ENCODE peak calls at places on chromosomes 4 and X, in six cellular contexts. Q is fibroblast of lung; Z is ovary; M is astrocyte; V is heart right ventricle; R is CD8-positive, alpha-beta T cell. W is an unnamed sample.

GRCh38 chr4:112075129-112075753 is 70.0 kb upstream of the FAM241A start:
- DNase-seq in Q (peak), R (no peak), M (peak), V (no peak), Z (no peak), W (no peak)

GRCh38 chrX:68632491-68632890 is 15.0 kb upstream of the STARD8 start:
- DNase-seq in Q (no peak), Z (no peak), V (no peak), R (no peak), M (no peak), W (no peak)

GRCh38 chr4:23966720-23967119 is 76.9 kb upstream of the PPARGC1A start:
- DNase-seq in M (no peak), Z (no peak), V (no peak), Q (no peak), R (no peak), W (no peak)

GRCh38 chrX:39852496-39852895 is 245.3 kb downstream of the BCOR start:
- DNase-seq in R (no peak), Q (no peak), M (no peak), Z (no peak), V (no peak), W (no peak)

GRCh38 chr4:829291-829690 is 3.4 kb upstream of the CPLX1 start:
- DNase-seq in V (no peak), Q (no peak), M (no peak), R (no peak), Z (no peak), W (no peak)

GRCh38 chr4:17206829-17207773 is 304.8 kb downstream of the QDPR start:
- DNase-seq in R (no peak), Z (no peak), V (no peak), Q (no peak), M (no peak), W (no peak)

GRCh38 chrX:153411255-153411987 is at the start of gene ZFP92:
- DNase-seq in Z (peak), R (peak), Q (no peak), M (no peak), V (no peak), W (peak)

GRCh38 chr4:30525662-30526061 is 194.5 kb upstream of the PCDH7 start:
- DNase-seq in Z (no peak), V (no peak), M (no peak), R (no peak), Q (no peak), W (no peak)

GRCh38 chr4:86031927-86032326 is 327.9 kb downstream of the MAPK10 start:
- DNase-seq in Z (no peak), Q (no peak), R (no peak), M (no peak), V (no peak), W (no peak)

GRCh38 chr4:144819591-144819990 is 173.6 kb downstream of the HHIP start:
- DNase-seq in V (no peak), Q (no peak), R (no peak), Z (no peak), M (no peak), W (no peak)

GRCh38 chrX:44828008-44828605 is 15.7 kb upstream of the DUSP21 start:
- DNase-seq in M (peak), V (no peak), R (no peak), Q (peak), Z (no peak), W (no peak)

GRCh38 chr4:183702492-183702891 is 43.4 kb downstream of the TRAPPC11 start:
- DNase-seq in M (no peak), Q (no peak), V (no peak), Z (no peak), R (no peak), W (no peak)

GRCh38 chr4:148204171-148204570 is 238.0 kb downstream of the NR3C2 start:
- DNase-seq in Z (no peak), R (no peak), M (no peak), V (no peak), Q (no peak), W (no peak)

GRCh38 chr4:152499322-152499721 is 36.6 kb downstream of the FBXW7 start:
- DNase-seq in M (no peak), V (no peak), Q (no peak), Z (no peak), R (no peak), W (no peak)

GRCh38 chrX:45322382-45322781 is 121.7 kb upstream of the DIPK2B start:
- DNase-seq in V (peak), Q (peak), M (peak), Z (peak), R (no peak), W (peak)

GRCh38 chrX:30607155-30607554 is 29.6 kb upstream of the TASL start:
- DNase-seq in M (no peak), V (no peak), Z (no peak), R (no peak), Q (no peak), W (no peak)

GRCh38 chrX:105117621-105118020 is 102.9 kb downstream of the TEX13A start:
- DNase-seq in M (no peak), Z (no peak), V (no peak), R (no peak), Q (no peak), W (no peak)

GRCh38 chr4:183118585-183118984 is 19.5 kb downstream of the WWC2 start:
- DNase-seq in R (no peak), Q (peak), Z (no peak), M (peak), V (no peak), W (no peak)

GRCh38 chr4:153789741-153790651 is 1.1 kb upstream of the SFRP2 start:
- DNase-seq in Q (no peak), V (no peak), Z (no peak), M (no peak), R (no peak), W (no peak)

GRCh38 chr4:20327808-20328207 is 76.1 kb downstream of the SLIT2 start:
- DNase-seq in Q (no peak), R (no peak), V (no peak), M (no peak), Z (no peak), W (no peak)

GRCh38 chrX:30627818-30628652 is 25.2 kb upstream of the GK start:
- DNase-seq in Q (no peak), Z (no peak), V (no peak), M (no peak), R (no peak), W (no peak)

GRCh38 chr4:138263438-138263837 is 21.3 kb upstream of the SLC7A11 start:
- DNase-seq in Z (no peak), V (no peak), M (peak), R (no peak), Q (peak), W (no peak)

GRCh38 chr4:109588176-109588575 is 28.1 kb downstream of the MCUB start:
- DNase-seq in Q (no peak), V (no peak), R (no peak), Z (no peak), M (no peak), W (no peak)

GRCh38 chr4:11312389-11312788 is 116.3 kb downstream of the HS3ST1 start:
- DNase-seq in Q (peak), V (peak), R (no peak), Z (no peak), M (peak), W (peak)

GRCh38 chrX:154123241-154124219 is 20.5 kb upstream of the OPN1LW start:
- DNase-seq in V (peak), R (no peak), Z (no peak), Q (no peak), M (no peak), W (peak)

GRCh38 chr4:108425988-108426387 is 194.4 kb upstream of the RPL34 start:
- DNase-seq in R (no peak), Q (peak), V (no peak), Z (no peak), M (peak), W (no peak)
- H3K27ac ChIP-seq in R (no peak), Q (no peak), V (no peak), Z (no peak), M (peak), W (no peak)

GRCh38 chrX:38561126-38561868 is at the start of gene TSPAN7:
- DNase-seq in V (peak), Z (peak), Q (peak), M (peak), R (peak), W (peak)
- H3K27ac ChIP-seq in V (peak), Z (no peak), Q (no peak), M (no peak), R (no peak), W (no peak)

GRCh38 chr4:6298035-6298434 is 28.4 kb downstream of the WFS1 start:
- DNase-seq in V (no peak), Z (no peak), R (no peak), M (no peak), Q (no peak), W (no peak)

GRCh38 chr4:6301051-6301731 is 31.5 kb downstream of the WFS1 start:
- DNase-seq in Q (no peak), M (no peak), R (no peak), Z (no peak), V (no peak), W (no peak)

GRCh38 chr4:6298852-6299251 is 29.2 kb downstream of the WFS1 start:
- DNase-seq in Z (no peak), V (no peak), Q (no peak), R (no peak), M (no peak), W (peak)

GRCh38 chr4:6300359-6300758 is 30.7 kb downstream of the WFS1 start:
- DNase-seq in Q (no peak), R (no peak), Z (peak), V (no peak), M (no peak), W (no peak)

GRCh38 chr4:6299875-6300274 is 30.2 kb downstream of the WFS1 start:
- DNase-seq in Q (no peak), M (no peak), R (no peak), Z (no peak), V (no peak), W (no peak)
- H3K27ac ChIP-seq in Q (no peak), M (no peak), R (no peak), Z (no peak), V (no peak), W (no peak)

DNA sequence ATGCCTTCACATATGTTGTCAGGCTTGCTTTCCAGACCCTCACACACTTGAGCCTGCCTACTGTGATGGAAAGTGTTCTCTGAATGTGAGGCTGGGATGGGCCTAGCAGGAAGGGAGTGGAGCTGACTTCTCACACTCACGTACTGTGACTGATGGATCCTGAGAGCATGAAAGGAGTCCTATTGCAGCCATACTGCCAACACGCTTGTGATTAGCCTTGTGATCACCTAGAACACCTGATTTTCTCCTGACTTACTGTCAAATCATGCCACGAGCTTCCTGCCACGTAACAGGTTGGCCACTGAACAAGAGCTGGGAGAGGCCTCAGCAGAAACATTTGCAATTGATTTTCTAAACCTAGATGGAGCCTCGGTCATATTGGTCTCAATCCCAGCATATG is 49.9 kb downstream of the ACOX3 start:
- DNase-seq in Z (no peak), R (no peak), M (no peak), V (no peak), Q (no peak), W (no peak)
- H3K27ac ChIP-seq in Z (no peak), R (no peak), M (no peak), V (peak), Q (no peak), W (no peak)

W was measured in heart left ventricle.